ENCODE peak calls at places on chromosomes 3 and 15, in seven cellular contexts. G is PC-3, Z is epithelial cell of proximal tubule, L is progenitor cell of endocrine pancreas, C is EL, P is NCI-H1105 treated with DMSO at 0.1 percent for 48 hours, I is RCC 7860. B is an unnamed sample.

GRCh38 chr3:105997800-105998526 is 129.2 kb upstream of the CBLB start:
- DNase-seq in G (peak; percentile 95), Z (peak; percentile 49), L (no peak), C (peak; percentile 93), P (no peak), I (peak; percentile 77), B (peak; percentile 84)

GRCh38 chr3:190378240-190378891 is 9.6 kb upstream of the CLDN16 start:
- DNase-seq in G (peak; percentile 93), Z (peak; percentile 94), L (no peak), C (no peak), P (no peak), I (peak; percentile 21), B (no peak)

GRCh38 chr15:95684126-95684525 is 646.4 kb upstream of the NR2F2 start:
- DNase-seq in G (no peak), Z (no peak), L (no peak), C (no peak), P (no peak), I (no peak), B (no peak)

GRCh38 chr3:197331131-197331530 is 32.7 kb upstream of the DLG1 start:
- DNase-seq in G (peak; percentile 23), Z (no peak), L (no peak), C (no peak), P (no peak), I (no peak), B (no peak)

GRCh38 chr3:116905805-116906204 is 196.2 kb downstream of the TUSC7 start:
- DNase-seq in G (peak; percentile 44), Z (no peak), L (no peak), C (no peak), P (no peak), I (no peak), B (peak; percentile 7)

GRCh38 chr3:46368569-46368968 is 2.2 kb upstream of the CCR5 start:
- DNase-seq in G (peak; percentile 68), Z (no peak), L (no peak), C (peak; percentile 18), P (no peak), I (no peak), B (no peak)

GRCh38 chr3:20066848-20067617 is 26.8 kb downstream of the KAT2B start:
- DNase-seq in G (peak; percentile 54), Z (no peak), L (no peak), C (peak; percentile 34), P (no peak), I (no peak), B (no peak)

GRCh38 chr15:75053748-75054125 is 30.3 kb downstream of the PPCDC start:
- DNase-seq in G (no peak), Z (no peak), L (no peak), C (no peak), P (no peak), I (no peak), B (no peak)

GRCh38 chr3:195699148-195699771 is 21.5 kb upstream of the MUC20 start:
- DNase-seq in G (no peak), Z (no peak), L (no peak), C (peak; percentile 4), P (no peak), I (no peak), B (no peak)